ENCODE peak calls at places on chromosomes 16 and 17, in seven cellular contexts. One of them, this sample, is unnamed.

GRCh38 chr17:67491009-67491677 is 114.1 kb downstream of the PITPNC1 start:
- DNase-seq in A549: peak; percentile 80
- DNase-seq in NT2/D1: no peak
- DNase-seq in cardiac muscle cell: peak; percentile 97
- DNase-seq in adrenal gland: peak; percentile 99
- DNase-seq in lung: peak; percentile 63
- DNase-seq in testis: peak; percentile 84
- DNase-seq in this sample: peak; percentile 94

GRCh38 chr17:80931421-80932265 is 60.0 kb upstream of the CHMP6 start:
- DNase-seq in A549: no peak
- DNase-seq in cardiac muscle cell: peak; percentile 33
- DNase-seq in testis: no peak
- DNase-seq in adrenal gland: no peak
- DNase-seq in NT2/D1: peak; percentile 74
- DNase-seq in lung: no peak
- DNase-seq in this sample: peak; percentile 18

GRCh38 chr16:50367777-50368409 is 895 bp downstream of the BRD7 start:
- DNase-seq in cardiac muscle cell: no peak
- DNase-seq in adrenal gland: no peak
- DNase-seq in testis: no peak
- DNase-seq in lung: no peak
- DNase-seq in NT2/D1: no peak
- DNase-seq in A549: no peak
- DNase-seq in this sample: no peak

GRCh38 chr16:87317766-87318121 is 552 bp upstream of the C16orf95 start:
- DNase-seq in NT2/D1: no peak
- DNase-seq in cardiac muscle cell: peak; percentile 76
- DNase-seq in A549: peak; percentile 60
- DNase-seq in testis: peak; percentile 69
- DNase-seq in adrenal gland: peak; percentile 86
- DNase-seq in lung: peak; percentile 60
- DNase-seq in this sample: peak; percentile 56

GRCh38 chr16:88541109-88541508 is 29.1 kb upstream of the ZC3H18 start:
- DNase-seq in testis: no peak
- DNase-seq in adrenal gland: no peak
- DNase-seq in A549: no peak
- DNase-seq in lung: no peak
- DNase-seq in cardiac muscle cell: no peak
- DNase-seq in NT2/D1: no peak
- DNase-seq in this sample: no peak

GRCh38 chr17:12743046-12743445 is 46.3 kb upstream of the ARHGAP44 start:
- DNase-seq in A549: no peak
- DNase-seq in NT2/D1: no peak
- DNase-seq in lung: peak; percentile 36
- DNase-seq in adrenal gland: no peak
- DNase-seq in testis: no peak
- DNase-seq in cardiac muscle cell: peak; percentile 21
- DNase-seq in this sample: no peak

GRCh38 chr17:21042434-21043295 is at the start of gene USP22:
- DNase-seq in cardiac muscle cell: no peak
- DNase-seq in testis: no peak
- DNase-seq in lung: no peak
- DNase-seq in A549: peak; percentile 76
- DNase-seq in adrenal gland: peak; percentile 99
- DNase-seq in NT2/D1: no peak
- DNase-seq in this sample: no peak

GRCh38 chr16:21069986-21070385 is 80.7 kb downstream of the DNAH3 start:
- DNase-seq in cardiac muscle cell: no peak
- DNase-seq in A549: no peak
- DNase-seq in adrenal gland: no peak
- DNase-seq in lung: no peak
- DNase-seq in testis: no peak
- DNase-seq in NT2/D1: no peak
- DNase-seq in this sample: no peak

GRCh38 chr16:17304814-17305169 is 166.0 kb downstream of the XYLT1 start:
- DNase-seq in testis: no peak
- DNase-seq in A549: no peak
- DNase-seq in adrenal gland: peak; percentile 67
- DNase-seq in cardiac muscle cell: no peak
- DNase-seq in NT2/D1: no peak
- DNase-seq in lung: no peak
- DNase-seq in this sample: no peak
- H3K4me1 ChIP-seq in testis: peaks cover 15% of the 10 kb centered on the region
- H3K4me1 ChIP-seq in A549: no peaks in the 10 kb centered on the region
- H3K4me1 ChIP-seq in adrenal gland: peaks cover 10% of the 10 kb centered on the region
- H3K4me1 ChIP-seq in cardiac muscle cell: peaks cover 9% of the 10 kb centered on the region
- H3K4me1 ChIP-seq in NT2/D1: peaks cover 8% of the 10 kb centered on the region
- H3K4me1 ChIP-seq in lung: peaks cover 3% of the 10 kb centered on the region
- H3K4me1 ChIP-seq in this sample: no peaks in the 10 kb centered on the region

GRCh38 chr17:76263896-76264295 is 1.3 kb upstream of the UBALD2 start:
- DNase-seq in testis: no peak
- DNase-seq in adrenal gland: no peak
- DNase-seq in A549: no peak
- DNase-seq in cardiac muscle cell: no peak
- DNase-seq in NT2/D1: no peak
- DNase-seq in lung: no peak
- DNase-seq in this sample: no peak

GRCh38 chr17:76265624-76266243 is 586 bp downstream of the UBALD2 start:
- DNase-seq in adrenal gland: no peak
- DNase-seq in testis: peak; percentile 69
- DNase-seq in A549: no peak
- DNase-seq in NT2/D1: no peak
- DNase-seq in lung: peak; percentile 67
- DNase-seq in cardiac muscle cell: peak; percentile 68
- DNase-seq in this sample: peak; percentile 64

GRCh38 chr17:76262732-76263344 is 2.3 kb upstream of the UBALD2 start:
- DNase-seq in cardiac muscle cell: no peak
- DNase-seq in testis: no peak
- DNase-seq in adrenal gland: no peak
- DNase-seq in lung: no peak
- DNase-seq in A549: no peak
- DNase-seq in NT2/D1: no peak
- DNase-seq in this sample: no peak

GRCh38 chr17:76264755-76265623 is at the start of gene UBALD2:
- DNase-seq in adrenal gland: peak; percentile 100
- DNase-seq in lung: peak; percentile 99
- DNase-seq in testis: peak; percentile 100
- DNase-seq in NT2/D1: peak; percentile 93
- DNase-seq in cardiac muscle cell: peak; percentile 100
- DNase-seq in A549: peak; percentile 100
- DNase-seq in this sample: peak; percentile 100

GRCh38 chr17:76264425-76264754 is 758 bp upstream of the UBALD2 start:
- DNase-seq in lung: no peak
- DNase-seq in NT2/D1: no peak
- DNase-seq in testis: no peak
- DNase-seq in adrenal gland: no peak
- DNase-seq in A549: no peak
- DNase-seq in cardiac muscle cell: no peak
- DNase-seq in this sample: no peak
- H3K4me1 ChIP-seq in lung: peaks cover 22% of the 10 kb centered on the region
- H3K4me1 ChIP-seq in NT2/D1: peaks cover 7% of the 10 kb centered on the region
- H3K4me1 ChIP-seq in testis: peaks cover 18% of the 10 kb centered on the region
- H3K4me1 ChIP-seq in adrenal gland: peaks cover 40% of the 10 kb centered on the region
- H3K4me1 ChIP-seq in A549: peaks cover 25% of the 10 kb centered on the region
- H3K4me1 ChIP-seq in cardiac muscle cell: peaks cover 33% of the 10 kb centered on the region
- H3K4me1 ChIP-seq in this sample: peaks cover 49% of the 10 kb centered on the region

GRCh38 chr17:57466042-57466471 is 209.7 kb downstream of the MSI2 start:
- DNase-seq in lung: no peak
- DNase-seq in A549: no peak
- DNase-seq in NT2/D1: peak; percentile 62
- DNase-seq in cardiac muscle cell: no peak
- DNase-seq in adrenal gland: no peak
- DNase-seq in testis: no peak
- DNase-seq in this sample: no peak
- H3K4me1 ChIP-seq in lung: peaks cover 6% of the 10 kb centered on the region
- H3K4me1 ChIP-seq in A549: peaks cover 28% of the 10 kb centered on the region
- H3K4me1 ChIP-seq in NT2/D1: peaks cover 22% of the 10 kb centered on the region
- H3K4me1 ChIP-seq in cardiac muscle cell: peaks cover 22% of the 10 kb centered on the region
- H3K4me1 ChIP-seq in adrenal gland: peaks cover 12% of the 10 kb centered on the region
- H3K4me1 ChIP-seq in testis: peaks cover 9% of the 10 kb centered on the region
- H3K4me1 ChIP-seq in this sample: no peaks in the 10 kb centered on the region

DNA sequence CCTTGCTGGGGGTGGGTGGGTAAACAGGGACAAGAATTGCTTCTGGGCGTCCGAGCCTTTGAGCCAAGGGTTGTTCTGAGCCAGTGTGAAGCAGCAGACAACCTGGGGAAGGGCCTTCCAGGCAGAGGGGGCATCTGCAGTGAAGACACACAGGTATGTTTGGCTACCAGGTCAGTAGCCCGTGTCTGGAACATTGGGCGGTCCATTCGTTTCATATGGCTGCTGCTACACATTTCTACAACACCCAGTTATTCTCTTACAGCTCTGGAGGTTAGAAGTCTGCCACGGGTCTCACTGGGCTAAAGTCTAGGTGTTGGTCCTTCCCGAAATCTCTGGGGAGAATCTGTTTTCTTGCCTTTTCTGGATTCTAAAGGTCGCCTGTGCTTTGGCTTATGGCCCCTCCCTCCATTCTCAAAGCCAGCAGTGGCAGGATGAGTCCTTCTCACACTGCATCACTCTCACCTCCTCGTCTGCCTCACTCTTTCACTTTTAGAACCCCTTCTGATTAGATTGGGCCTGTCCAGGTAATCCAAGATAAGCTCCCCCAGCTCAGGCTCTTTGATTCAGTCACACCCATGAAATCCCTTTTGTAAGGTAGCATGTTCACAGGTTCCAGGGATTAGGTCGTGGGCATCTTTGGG is 136.1 kb downstream of the CLEC16A start:
- DNase-seq in lung: no peak
- DNase-seq in NT2/D1: no peak
- DNase-seq in cardiac muscle cell: no peak
- DNase-seq in A549: no peak
- DNase-seq in testis: no peak
- DNase-seq in adrenal gland: no peak
- DNase-seq in this sample: no peak
- H3K4me1 ChIP-seq in lung: no peaks in the 10 kb centered on the region
- H3K4me1 ChIP-seq in NT2/D1: peaks cover 24% of the 10 kb centered on the region
- H3K4me1 ChIP-seq in cardiac muscle cell: peaks cover 29% of the 10 kb centered on the region
- H3K4me1 ChIP-seq in A549: no peaks in the 10 kb centered on the region
- H3K4me1 ChIP-seq in testis: peaks cover 10% of the 10 kb centered on the region
- H3K4me1 ChIP-seq in adrenal gland: peaks cover 38% of the 10 kb centered on the region
- H3K4me1 ChIP-seq in this sample: peaks cover 5% of the 10 kb centered on the region

DNA sequence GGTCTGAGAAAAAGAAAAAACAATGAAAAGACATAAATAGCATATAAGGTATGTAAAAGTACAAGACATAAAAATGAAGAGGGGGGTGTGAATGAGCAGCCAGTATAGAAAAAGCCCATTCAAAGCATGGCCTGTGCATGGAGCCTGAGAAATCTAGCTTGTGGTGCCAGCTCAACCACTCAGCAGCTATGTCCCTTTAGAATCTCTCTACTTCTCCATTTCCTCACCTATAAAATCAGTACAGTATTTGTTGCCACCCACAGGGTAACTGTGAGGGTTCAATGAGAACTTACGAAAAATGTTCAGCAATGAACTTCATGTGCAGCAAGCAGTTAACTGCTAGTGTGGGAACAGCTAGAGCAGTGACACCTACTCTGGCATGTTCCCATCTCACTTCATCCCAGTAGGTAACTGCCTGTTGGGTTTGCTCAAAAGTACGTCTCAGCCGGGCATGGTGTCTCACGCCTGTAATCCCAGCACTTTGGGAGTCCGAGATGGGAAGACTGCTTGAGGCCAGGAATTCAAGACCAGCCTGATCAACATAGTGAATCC is 15.3 kb downstream of the CYTH1 start:
- DNase-seq in adrenal gland: no peak
- DNase-seq in lung: no peak
- DNase-seq in A549: no peak
- DNase-seq in NT2/D1: no peak
- DNase-seq in cardiac muscle cell: no peak
- DNase-seq in testis: no peak
- DNase-seq in this sample: no peak
- H3K4me1 ChIP-seq in adrenal gland: peaks cover 54% of the 10 kb centered on the region
- H3K4me1 ChIP-seq in lung: peaks cover 12% of the 10 kb centered on the region
- H3K4me1 ChIP-seq in A549: peaks cover 3% of the 10 kb centered on the region
- H3K4me1 ChIP-seq in NT2/D1: no peaks in the 10 kb centered on the region
- H3K4me1 ChIP-seq in cardiac muscle cell: no peaks in the 10 kb centered on the region
- H3K4me1 ChIP-seq in testis: peaks cover 6% of the 10 kb centered on the region
- H3K4me1 ChIP-seq in this sample: peaks cover 62% of the 10 kb centered on the region

DNA sequence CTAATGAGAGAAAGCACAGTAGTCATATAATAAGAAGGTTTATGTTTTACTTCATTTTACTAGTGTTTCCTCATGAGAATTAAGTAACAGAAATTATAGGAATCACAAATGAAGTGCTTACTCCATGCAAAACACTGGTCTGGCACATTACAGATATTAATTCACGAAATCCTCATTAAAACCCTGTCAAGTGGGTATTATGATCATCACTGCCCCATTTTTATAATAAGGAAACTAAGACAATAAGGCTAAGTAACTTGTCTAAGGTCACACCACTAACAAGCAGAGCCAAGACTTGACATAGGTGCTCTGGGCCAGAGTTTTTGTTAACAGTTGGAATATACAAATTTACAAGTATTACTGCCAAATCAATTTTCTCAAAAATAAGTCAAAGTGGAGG is 83.0 kb downstream of the KANSL1 start:
- DNase-seq in cardiac muscle cell: no peak
- DNase-seq in lung: no peak
- DNase-seq in NT2/D1: no peak
- DNase-seq in adrenal gland: no peak
- DNase-seq in testis: no peak
- DNase-seq in A549: no peak
- DNase-seq in this sample: no peak
- H3K4me1 ChIP-seq in cardiac muscle cell: peaks cover 50% of the 10 kb centered on the region
- H3K4me1 ChIP-seq in lung: peaks cover 10% of the 10 kb centered on the region
- H3K4me1 ChIP-seq in NT2/D1: peaks cover 4% of the 10 kb centered on the region
- H3K4me1 ChIP-seq in adrenal gland: peaks cover 65% of the 10 kb centered on the region
- H3K4me1 ChIP-seq in testis: peaks cover 28% of the 10 kb centered on the region
- H3K4me1 ChIP-seq in A549: peaks cover 37% of the 10 kb centered on the region
- H3K4me1 ChIP-seq in this sample: peaks cover 54% of the 10 kb centered on the region

DNA sequence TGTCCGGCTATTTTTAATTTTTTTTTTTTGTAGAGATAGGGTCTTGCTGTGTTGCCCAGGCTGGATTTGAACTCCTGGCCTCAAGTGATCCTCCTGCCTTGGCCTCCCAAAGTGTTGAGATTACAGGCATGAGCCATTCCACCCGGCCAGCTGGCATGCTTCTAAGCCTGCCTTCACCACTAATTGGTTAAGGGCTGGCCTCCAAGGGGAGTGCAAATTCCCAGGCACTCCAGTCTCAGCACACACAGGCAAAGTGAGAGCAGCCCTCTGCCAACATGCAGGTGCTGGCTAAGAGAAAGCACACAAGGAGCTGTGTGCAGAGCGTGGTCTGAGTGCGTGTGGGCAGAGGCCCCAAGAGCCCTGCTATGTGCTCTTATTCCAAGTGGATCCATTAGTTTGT is 149.8 kb upstream of the HS3ST2 start:
- DNase-seq in cardiac muscle cell: no peak
- DNase-seq in adrenal gland: no peak
- DNase-seq in A549: no peak
- DNase-seq in NT2/D1: no peak
- DNase-seq in lung: no peak
- DNase-seq in testis: no peak
- DNase-seq in this sample: no peak
- H3K4me1 ChIP-seq in cardiac muscle cell: no peaks in the 10 kb centered on the region
- H3K4me1 ChIP-seq in adrenal gland: no peaks in the 10 kb centered on the region
- H3K4me1 ChIP-seq in A549: no peaks in the 10 kb centered on the region
- H3K4me1 ChIP-seq in NT2/D1: no peaks in the 10 kb centered on the region
- H3K4me1 ChIP-seq in lung: no peaks in the 10 kb centered on the region
- H3K4me1 ChIP-seq in testis: no peaks in the 10 kb centered on the region
- H3K4me1 ChIP-seq in this sample: no peaks in the 10 kb centered on the region

GRCh38 chr17:48505788-48506187 is 25.0 kb downstream of the HOXB1 start:
- DNase-seq in adrenal gland: peak; percentile 86
- DNase-seq in A549: peak; percentile 78
- DNase-seq in lung: no peak
- DNase-seq in cardiac muscle cell: peak; percentile 80
- DNase-seq in NT2/D1: no peak
- DNase-seq in testis: no peak
- DNase-seq in this sample: no peak
- H3K4me1 ChIP-seq in adrenal gland: peaks cover 11% of the 10 kb centered on the region
- H3K4me1 ChIP-seq in A549: peaks cover 26% of the 10 kb centered on the region
- H3K4me1 ChIP-seq in lung: no peaks in the 10 kb centered on the region
- H3K4me1 ChIP-seq in cardiac muscle cell: peaks cover 52% of the 10 kb centered on the region
- H3K4me1 ChIP-seq in NT2/D1: peaks cover 10% of the 10 kb centered on the region
- H3K4me1 ChIP-seq in testis: no peaks in the 10 kb centered on the region
- H3K4me1 ChIP-seq in this sample: no peaks in the 10 kb centered on the region

GRCh38 chr17:30378797-30379302 is at the start of gene CPD:
- DNase-seq in A549: peak; percentile 96
- DNase-seq in testis: peak; percentile 98
- DNase-seq in cardiac muscle cell: peak; percentile 98
- DNase-seq in adrenal gland: peak; percentile 98
- DNase-seq in NT2/D1: peak; percentile 83
- DNase-seq in lung: peak; percentile 97
- DNase-seq in this sample: peak; percentile 98
- H3K4me1 ChIP-seq in A549: peaks cover 65% of the 10 kb centered on the region
- H3K4me1 ChIP-seq in testis: peaks cover 12% of the 10 kb centered on the region
- H3K4me1 ChIP-seq in cardiac muscle cell: peaks cover 39% of the 10 kb centered on the region
- H3K4me1 ChIP-seq in adrenal gland: peaks cover 40% of the 10 kb centered on the region
- H3K4me1 ChIP-seq in NT2/D1: peaks cover 5% of the 10 kb centered on the region
- H3K4me1 ChIP-seq in lung: peaks cover 5% of the 10 kb centered on the region
- H3K4me1 ChIP-seq in this sample: no peaks in the 10 kb centered on the region

This sample was measured in heart left ventricle.